ENCODE peak calls at places on chromosomes 11 and 22, in six cellular contexts. D is foreskin fibroblast; F is activated CD4-positive, alpha-beta T cell treated with anti-CD3 and anti-CD28 coated beads, Interleukin-2, amount 50 U/mL, for 48 hours; Y is endothelial cell; H is GM04504; S is C1 segment of cervical spinal cord. B is an unnamed sample.

GRCh38 chr11:132238331-132238730 is 867.9 kb downstream of the NTM start:
- DNase-seq in F (no peak), D (peak; percentile 21), S (no peak), H (no peak), Y (no peak), B (no peak)

GRCh38 chr22:19679476-19680099 is 34.7 kb upstream of the SEPTIN5 start:
- DNase-seq in F (peak; percentile 57), S (no peak), Y (peak; percentile 69), H (no peak), D (peak; percentile 32), B (no peak)

GRCh38 chr22:45280583-45280972 is 4.2 kb upstream of the UPK3A start:
- DNase-seq in H (no peak), Y (no peak), S (no peak), F (no peak), D (no peak), B (no peak)

GRCh38 chr11:3166268-3167142 is 1.4 kb upstream of the OSBPL5 start:
- DNase-seq in F (no peak), D (no peak), Y (no peak), S (no peak), H (no peak), B (no peak)

GRCh38 chr11:84685976-84686375 is 941.2 kb downstream of the DLG2 start:
- DNase-seq in D (no peak), F (no peak), S (no peak), H (no peak), Y (no peak), B (no peak)

GRCh38 chr11:2711161-2711560 is 11.4 kb upstream of the KCNQ1OT1 start:
- DNase-seq in F (no peak), Y (no peak), S (no peak), H (no peak), D (no peak), B (no peak)

GRCh38 chr11:7967097-7967496 is 1.9 kb upstream of the NLRP10 start:
- DNase-seq in F (no peak), H (no peak), D (no peak), Y (no peak), S (no peak), B (no peak)

GRCh38 chr11:69437001-69437875 is 44.2 kb upstream of the LINC01488 start:
- DNase-seq in Y (no peak), F (no peak), S (no peak), D (no peak), H (no peak), B (no peak)

B was measured in tibial nerve.